ENCODE peak calls at places on chromosomes 4 and X, in nine cellular contexts. One of them, this sample, is unnamed.

GRCh38 chr4:55395218-55395528 is 584 bp upstream of the TMEM165 start:
- ATAC-seq in effector memory CD8-positive, alpha-beta T cell: no peak
- ATAC-seq in sciatic nerve: no peak
- ATAC-seq in right lobe of liver: no peak
- ATAC-seq in gastroesophageal sphincter: no peak
- ATAC-seq in activated naive CD4-positive, alpha-beta T cell treated with anti-CD3 and anti-CD28 coated beads, Interleukin-2, amount 50 U/mL, for 72 hours: no peak
- ATAC-seq in activated CD8-positive, alpha-beta memory T cell treated with anti-CD3 and anti-CD28 coated beads, Interleukin-2, amount 10 ng/mL, durations not matched to agents 7 days and 5 days: no peak
- ATAC-seq in stimulated activated naive CD8-positive, alpha-beta T cell treated with anti-CD3 and anti-CD28 coated beads, Interleukin-15, amount 100 ng/mL, for 72 hours: no peak
- ATAC-seq in gastrocnemius medialis: no peak
- ATAC-seq in this sample: no peak

GRCh38 chrX:118420462-118420861 is 74.6 kb downstream of the WDR44 start:
- ATAC-seq in right lobe of liver: peak
- ATAC-seq in gastrocnemius medialis: no peak
- ATAC-seq in effector memory CD8-positive, alpha-beta T cell: no peak
- ATAC-seq in sciatic nerve: no peak
- ATAC-seq in activated naive CD4-positive, alpha-beta T cell treated with anti-CD3 and anti-CD28 coated beads, Interleukin-2, amount 50 U/mL, for 72 hours: peak
- ATAC-seq in stimulated activated naive CD8-positive, alpha-beta T cell treated with anti-CD3 and anti-CD28 coated beads, Interleukin-15, amount 100 ng/mL, for 72 hours: peak
- ATAC-seq in gastroesophageal sphincter: peak
- ATAC-seq in activated CD8-positive, alpha-beta memory T cell treated with anti-CD3 and anti-CD28 coated beads, Interleukin-2, amount 10 ng/mL, durations not matched to agents 7 days and 5 days: peak
- ATAC-seq in this sample: peak

GRCh38 chr4:148540622-148541326 is 98.6 kb upstream of the NR3C2 start:
- ATAC-seq in activated CD8-positive, alpha-beta memory T cell treated with anti-CD3 and anti-CD28 coated beads, Interleukin-2, amount 10 ng/mL, durations not matched to agents 7 days and 5 days: no peak
- ATAC-seq in stimulated activated naive CD8-positive, alpha-beta T cell treated with anti-CD3 and anti-CD28 coated beads, Interleukin-15, amount 100 ng/mL, for 72 hours: no peak
- ATAC-seq in activated naive CD4-positive, alpha-beta T cell treated with anti-CD3 and anti-CD28 coated beads, Interleukin-2, amount 50 U/mL, for 72 hours: no peak
- ATAC-seq in gastroesophageal sphincter: no peak
- ATAC-seq in effector memory CD8-positive, alpha-beta T cell: no peak
- ATAC-seq in right lobe of liver: no peak
- ATAC-seq in gastrocnemius medialis: no peak
- ATAC-seq in sciatic nerve: no peak
- ATAC-seq in this sample: no peak

GRCh38 chr4:4791299-4791798 is 68.1 kb upstream of the MSX1 start:
- ATAC-seq in sciatic nerve: no peak
- ATAC-seq in gastrocnemius medialis: no peak
- ATAC-seq in activated CD8-positive, alpha-beta memory T cell treated with anti-CD3 and anti-CD28 coated beads, Interleukin-2, amount 10 ng/mL, durations not matched to agents 7 days and 5 days: no peak
- ATAC-seq in gastroesophageal sphincter: no peak
- ATAC-seq in right lobe of liver: no peak
- ATAC-seq in activated naive CD4-positive, alpha-beta T cell treated with anti-CD3 and anti-CD28 coated beads, Interleukin-2, amount 50 U/mL, for 72 hours: no peak
- ATAC-seq in stimulated activated naive CD8-positive, alpha-beta T cell treated with anti-CD3 and anti-CD28 coated beads, Interleukin-15, amount 100 ng/mL, for 72 hours: no peak
- ATAC-seq in effector memory CD8-positive, alpha-beta T cell: no peak
- ATAC-seq in this sample: no peak

GRCh38 chr4:78951862-78952472 is 12.7 kb upstream of the PAQR3 start:
- ATAC-seq in gastroesophageal sphincter: peak
- ATAC-seq in activated naive CD4-positive, alpha-beta T cell treated with anti-CD3 and anti-CD28 coated beads, Interleukin-2, amount 50 U/mL, for 72 hours: peak
- ATAC-seq in gastrocnemius medialis: peak
- ATAC-seq in effector memory CD8-positive, alpha-beta T cell: peak
- ATAC-seq in right lobe of liver: peak
- ATAC-seq in sciatic nerve: peak
- ATAC-seq in activated CD8-positive, alpha-beta memory T cell treated with anti-CD3 and anti-CD28 coated beads, Interleukin-2, amount 10 ng/mL, durations not matched to agents 7 days and 5 days: peak
- ATAC-seq in stimulated activated naive CD8-positive, alpha-beta T cell treated with anti-CD3 and anti-CD28 coated beads, Interleukin-15, amount 100 ng/mL, for 72 hours: peak
- ATAC-seq in this sample: no peak

GRCh38 chrX:44244008-44244407 is 99.5 kb downstream of the EFHC2 start:
- ATAC-seq in activated naive CD4-positive, alpha-beta T cell treated with anti-CD3 and anti-CD28 coated beads, Interleukin-2, amount 50 U/mL, for 72 hours: no peak
- ATAC-seq in activated CD8-positive, alpha-beta memory T cell treated with anti-CD3 and anti-CD28 coated beads, Interleukin-2, amount 10 ng/mL, durations not matched to agents 7 days and 5 days: no peak
- ATAC-seq in gastroesophageal sphincter: no peak
- ATAC-seq in stimulated activated naive CD8-positive, alpha-beta T cell treated with anti-CD3 and anti-CD28 coated beads, Interleukin-15, amount 100 ng/mL, for 72 hours: no peak
- ATAC-seq in sciatic nerve: peak
- ATAC-seq in gastrocnemius medialis: no peak
- ATAC-seq in right lobe of liver: peak
- ATAC-seq in effector memory CD8-positive, alpha-beta T cell: peak
- ATAC-seq in this sample: no peak

GRCh38 chr4:137635108-137635507 is 102.8 kb upstream of the PCDH18 start:
- ATAC-seq in effector memory CD8-positive, alpha-beta T cell: no peak
- ATAC-seq in stimulated activated naive CD8-positive, alpha-beta T cell treated with anti-CD3 and anti-CD28 coated beads, Interleukin-15, amount 100 ng/mL, for 72 hours: no peak
- ATAC-seq in gastrocnemius medialis: peak
- ATAC-seq in activated CD8-positive, alpha-beta memory T cell treated with anti-CD3 and anti-CD28 coated beads, Interleukin-2, amount 10 ng/mL, durations not matched to agents 7 days and 5 days: no peak
- ATAC-seq in gastroesophageal sphincter: peak
- ATAC-seq in sciatic nerve: peak
- ATAC-seq in activated naive CD4-positive, alpha-beta T cell treated with anti-CD3 and anti-CD28 coated beads, Interleukin-2, amount 50 U/mL, for 72 hours: no peak
- ATAC-seq in right lobe of liver: no peak
- ATAC-seq in this sample: no peak

GRCh38 chr4:6806924-6807676 is 24.6 kb downstream of the KIAA0232 start:
- ATAC-seq in gastroesophageal sphincter: no peak
- ATAC-seq in right lobe of liver: peak
- ATAC-seq in sciatic nerve: no peak
- ATAC-seq in effector memory CD8-positive, alpha-beta T cell: no peak
- ATAC-seq in stimulated activated naive CD8-positive, alpha-beta T cell treated with anti-CD3 and anti-CD28 coated beads, Interleukin-15, amount 100 ng/mL, for 72 hours: no peak
- ATAC-seq in gastrocnemius medialis: no peak
- ATAC-seq in activated CD8-positive, alpha-beta memory T cell treated with anti-CD3 and anti-CD28 coated beads, Interleukin-2, amount 10 ng/mL, durations not matched to agents 7 days and 5 days: no peak
- ATAC-seq in activated naive CD4-positive, alpha-beta T cell treated with anti-CD3 and anti-CD28 coated beads, Interleukin-2, amount 50 U/mL, for 72 hours: no peak
- ATAC-seq in this sample: no peak

GRCh38 chr4:41160010-41160789 is 54.1 kb downstream of the APBB2 start:
- ATAC-seq in gastrocnemius medialis: no peak
- ATAC-seq in activated naive CD4-positive, alpha-beta T cell treated with anti-CD3 and anti-CD28 coated beads, Interleukin-2, amount 50 U/mL, for 72 hours: no peak
- ATAC-seq in stimulated activated naive CD8-positive, alpha-beta T cell treated with anti-CD3 and anti-CD28 coated beads, Interleukin-15, amount 100 ng/mL, for 72 hours: no peak
- ATAC-seq in effector memory CD8-positive, alpha-beta T cell: no peak
- ATAC-seq in gastroesophageal sphincter: no peak
- ATAC-seq in right lobe of liver: peak
- ATAC-seq in sciatic nerve: no peak
- ATAC-seq in activated CD8-positive, alpha-beta memory T cell treated with anti-CD3 and anti-CD28 coated beads, Interleukin-2, amount 10 ng/mL, durations not matched to agents 7 days and 5 days: no peak
- ATAC-seq in this sample: no peak

GRCh38 chr4:54110019-54110416 is 10.1 kb downstream of the GSX2 start:
- ATAC-seq in effector memory CD8-positive, alpha-beta T cell: no peak
- ATAC-seq in gastroesophageal sphincter: no peak
- ATAC-seq in activated CD8-positive, alpha-beta memory T cell treated with anti-CD3 and anti-CD28 coated beads, Interleukin-2, amount 10 ng/mL, durations not matched to agents 7 days and 5 days: no peak
- ATAC-seq in right lobe of liver: peak
- ATAC-seq in sciatic nerve: no peak
- ATAC-seq in gastrocnemius medialis: no peak
- ATAC-seq in stimulated activated naive CD8-positive, alpha-beta T cell treated with anti-CD3 and anti-CD28 coated beads, Interleukin-15, amount 100 ng/mL, for 72 hours: no peak
- ATAC-seq in activated naive CD4-positive, alpha-beta T cell treated with anti-CD3 and anti-CD28 coated beads, Interleukin-2, amount 50 U/mL, for 72 hours: no peak
- ATAC-seq in this sample: no peak

GRCh38 chrX:48460031-48460430 is 10.0 kb downstream of the SLC38A5 start:
- ATAC-seq in gastroesophageal sphincter: no peak
- ATAC-seq in effector memory CD8-positive, alpha-beta T cell: no peak
- ATAC-seq in activated CD8-positive, alpha-beta memory T cell treated with anti-CD3 and anti-CD28 coated beads, Interleukin-2, amount 10 ng/mL, durations not matched to agents 7 days and 5 days: no peak
- ATAC-seq in stimulated activated naive CD8-positive, alpha-beta T cell treated with anti-CD3 and anti-CD28 coated beads, Interleukin-15, amount 100 ng/mL, for 72 hours: no peak
- ATAC-seq in gastrocnemius medialis: no peak
- ATAC-seq in sciatic nerve: no peak
- ATAC-seq in activated naive CD4-positive, alpha-beta T cell treated with anti-CD3 and anti-CD28 coated beads, Interleukin-2, amount 50 U/mL, for 72 hours: no peak
- ATAC-seq in right lobe of liver: no peak
- ATAC-seq in this sample: no peak

GRCh38 chr4:54971474-54971950 is 153.9 kb downstream of the KDR start:
- ATAC-seq in gastroesophageal sphincter: peak
- ATAC-seq in stimulated activated naive CD8-positive, alpha-beta T cell treated with anti-CD3 and anti-CD28 coated beads, Interleukin-15, amount 100 ng/mL, for 72 hours: peak
- ATAC-seq in right lobe of liver: peak
- ATAC-seq in gastrocnemius medialis: peak
- ATAC-seq in sciatic nerve: peak
- ATAC-seq in activated CD8-positive, alpha-beta memory T cell treated with anti-CD3 and anti-CD28 coated beads, Interleukin-2, amount 10 ng/mL, durations not matched to agents 7 days and 5 days: no peak
- ATAC-seq in activated naive CD4-positive, alpha-beta T cell treated with anti-CD3 and anti-CD28 coated beads, Interleukin-2, amount 50 U/mL, for 72 hours: peak
- ATAC-seq in effector memory CD8-positive, alpha-beta T cell: peak
- ATAC-seq in this sample: no peak

GRCh38 chr4:12889054-12889453 is 595.1 kb downstream of the RAB28 start:
- ATAC-seq in activated naive CD4-positive, alpha-beta T cell treated with anti-CD3 and anti-CD28 coated beads, Interleukin-2, amount 50 U/mL, for 72 hours: no peak
- ATAC-seq in gastrocnemius medialis: no peak
- ATAC-seq in sciatic nerve: peak
- ATAC-seq in effector memory CD8-positive, alpha-beta T cell: no peak
- ATAC-seq in right lobe of liver: no peak
- ATAC-seq in gastroesophageal sphincter: peak
- ATAC-seq in activated CD8-positive, alpha-beta memory T cell treated with anti-CD3 and anti-CD28 coated beads, Interleukin-2, amount 10 ng/mL, durations not matched to agents 7 days and 5 days: no peak
- ATAC-seq in stimulated activated naive CD8-positive, alpha-beta T cell treated with anti-CD3 and anti-CD28 coated beads, Interleukin-15, amount 100 ng/mL, for 72 hours: no peak
- ATAC-seq in this sample: no peak

GRCh38 chr4:40348000-40348399 is 12.9 kb downstream of the CHRNA9 start:
- ATAC-seq in sciatic nerve: no peak
- ATAC-seq in activated CD8-positive, alpha-beta memory T cell treated with anti-CD3 and anti-CD28 coated beads, Interleukin-2, amount 10 ng/mL, durations not matched to agents 7 days and 5 days: no peak
- ATAC-seq in gastroesophageal sphincter: no peak
- ATAC-seq in gastrocnemius medialis: no peak
- ATAC-seq in activated naive CD4-positive, alpha-beta T cell treated with anti-CD3 and anti-CD28 coated beads, Interleukin-2, amount 50 U/mL, for 72 hours: no peak
- ATAC-seq in stimulated activated naive CD8-positive, alpha-beta T cell treated with anti-CD3 and anti-CD28 coated beads, Interleukin-15, amount 100 ng/mL, for 72 hours: no peak
- ATAC-seq in right lobe of liver: no peak
- ATAC-seq in effector memory CD8-positive, alpha-beta T cell: no peak
- ATAC-seq in this sample: no peak

GRCh38 chr4:184170996-184171395 is 46.7 kb downstream of the ENPP6 start:
- ATAC-seq in activated naive CD4-positive, alpha-beta T cell treated with anti-CD3 and anti-CD28 coated beads, Interleukin-2, amount 50 U/mL, for 72 hours: no peak
- ATAC-seq in stimulated activated naive CD8-positive, alpha-beta T cell treated with anti-CD3 and anti-CD28 coated beads, Interleukin-15, amount 100 ng/mL, for 72 hours: no peak
- ATAC-seq in activated CD8-positive, alpha-beta memory T cell treated with anti-CD3 and anti-CD28 coated beads, Interleukin-2, amount 10 ng/mL, durations not matched to agents 7 days and 5 days: peak
- ATAC-seq in gastroesophageal sphincter: no peak
- ATAC-seq in gastrocnemius medialis: no peak
- ATAC-seq in right lobe of liver: no peak
- ATAC-seq in effector memory CD8-positive, alpha-beta T cell: no peak
- ATAC-seq in sciatic nerve: no peak
- ATAC-seq in this sample: no peak

This sample was measured in activated CD4-positive, CD25-positive, alpha-beta regulatory T cell treated with anti-CD3 and anti-CD28 coated beads, Interleukin-2, amount 50 U/mL, for 24 hours.